ENCODE peak calls at places on chromosome 3, in five cellular contexts. N, M, D, H and P are unnamed samples.

GRCh38 chr3:183807329-183807728 is 18.0 kb downstream of the MAP6D1 start:
- DNase-seq in N (no peak), M (no peak), D (no peak), H (peak), P (no peak)

GRCh38 chr3:13544293-13544831 is 4.6 kb upstream of the FBLN2 start:
- DNase-seq in N (no peak), M (no peak), D (no peak), H (no peak), P (no peak)

GRCh38 chr3:58720526-58720925 is 54.0 kb upstream of the FAM3D start:
- DNase-seq in N (no peak), M (no peak), D (no peak), H (no peak), P (no peak)

GRCh38 chr3:29511701-29512100 is 230.8 kb downstream of the RBMS3 start:
- DNase-seq in N (no peak), M (no peak), D (no peak), H (no peak), P (no peak)

GRCh38 chr3:42228796-42229195 is 37.2 kb downstream of the CCK start:
- DNase-seq in N (peak), M (peak), D (no peak), H (no peak), P (no peak)

GRCh38 chr3:52119826-52120225 is 34.4 kb downstream of the POC1A start:
- DNase-seq in N (no peak), M (no peak), D (no peak), H (no peak), P (no peak)

GRCh38 chr3:196620228-196620627 is 19.3 kb upstream of the NRROS start:
- DNase-seq in N (no peak), M (no peak), D (no peak), H (no peak), P (no peak)

GRCh38 chr3:171155122-171155700 is 128.7 kb upstream of the SLC2A2 start:
- DNase-seq in N (peak), M (no peak), D (peak), H (no peak), P (no peak)

GRCh38 chr3:143065364-143065763 is 54.2 kb upstream of the CHST2 start:
- DNase-seq in N (no peak), M (no peak), D (no peak), H (no peak), P (no peak)

GRCh38 chr3:23319913-23320312 is 116.8 kb downstream of the UBE2E2 start:
- DNase-seq in N (no peak), M (no peak), D (no peak), H (no peak), P (no peak)

GRCh38 chr3:39110041-39110639 is 2.7 kb downstream of the TTC21A start:
- DNase-seq in N (no peak), M (no peak), D (no peak), H (no peak), P (no peak)

GRCh38 chr3:48026951-48027908 is 11.0 kb upstream of the MAP4 start:
- DNase-seq in N (no peak), M (no peak), D (no peak), H (no peak), P (no peak)

GRCh38 chr3:178436773-178437172 is 99.5 kb upstream of the KCNMB2 start:
- DNase-seq in N (peak), M (peak), D (no peak), H (peak), P (no peak)

GRCh38 chr3:17057316-17057715 is 172.6 kb downstream of the PLCL2 start:
- DNase-seq in N (no peak), M (no peak), D (no peak), H (no peak), P (no peak)

GRCh38 chr3:68057637-68058320 is 403.4 kb upstream of the SUCLG2 start:
- DNase-seq in N (no peak), M (no peak), D (no peak), H (no peak), P (no peak)

GRCh38 chr3:167787440-167787839 is 51.9 kb downstream of the SERPINI1 start:
- DNase-seq in N (no peak), M (no peak), D (no peak), H (no peak), P (no peak)

GRCh38 chr3:163891771-163892170 is 1186.5 kb downstream of the SI start:
- DNase-seq in N (no peak), M (no peak), D (no peak), H (no peak), P (no peak)

GRCh38 chr3:178084938-178085816 is 451.1 kb upstream of the KCNMB2 start:
- DNase-seq in N (no peak), M (peak), D (peak), H (peak), P (no peak)

GRCh38 chr3:52083556-52084087 is 27.3 kb upstream of the DUSP7 start:
- DNase-seq in N (no peak), M (no peak), D (no peak), H (no peak), P (no peak)

GRCh38 chr3:14234197-14235002 is 55.8 kb downstream of the LSM3 start:
- DNase-seq in N (no peak), M (no peak), D (peak), H (no peak), P (no peak)